ENCODE peak calls at places on chromosomes 11 and 22, in nine cellular contexts. One of them, this sample, is unnamed.

GRCh38 chr22:26124991-26125725 is 44.1 kb upstream of the SEZ6L start:
- DNase-seq in NCI-H1092 treated with DMSO at 0.1 percent for 48 hours: no peak
- DNase-seq in LHCN-M2: no peak
- DNase-seq in NCI-H146: peak
- DNase-seq in nucleus accumbens: no peak
- DNase-seq in lower leg skin: no peak
- DNase-seq in dermis blood vessel endothelial cell: no peak
- DNase-seq in foreskin fibroblast: no peak
- DNase-seq in stimulated activated CD4-positive, alpha-beta T cell treated with anti-CD3 and anti-CD28 coated beads, Interleukin-4, amount 100 ng/mL, for 4 hours: no peak
- DNase-seq in this sample: no peak

GRCh38 chr22:34696557-34696956 is 369.4 kb upstream of the ISX start:
- DNase-seq in NCI-H1092 treated with DMSO at 0.1 percent for 48 hours: no peak
- DNase-seq in lower leg skin: no peak
- DNase-seq in LHCN-M2: no peak
- DNase-seq in foreskin fibroblast: no peak
- DNase-seq in stimulated activated CD4-positive, alpha-beta T cell treated with anti-CD3 and anti-CD28 coated beads, Interleukin-4, amount 100 ng/mL, for 4 hours: no peak
- DNase-seq in NCI-H146: no peak
- DNase-seq in dermis blood vessel endothelial cell: no peak
- DNase-seq in nucleus accumbens: no peak
- DNase-seq in this sample: no peak

GRCh38 chr11:8201524-8202365 is 32.9 kb upstream of the RIC3 start:
- DNase-seq in dermis blood vessel endothelial cell: no peak
- DNase-seq in foreskin fibroblast: no peak
- DNase-seq in lower leg skin: no peak
- DNase-seq in LHCN-M2: no peak
- DNase-seq in nucleus accumbens: no peak
- DNase-seq in NCI-H1092 treated with DMSO at 0.1 percent for 48 hours: peak
- DNase-seq in stimulated activated CD4-positive, alpha-beta T cell treated with anti-CD3 and anti-CD28 coated beads, Interleukin-4, amount 100 ng/mL, for 4 hours: no peak
- DNase-seq in NCI-H146: no peak
- DNase-seq in this sample: no peak

GRCh38 chr11:123532131-123532530 is 102.1 kb downstream of the GRAMD1B start:
- DNase-seq in LHCN-M2: peak
- DNase-seq in foreskin fibroblast: no peak
- DNase-seq in NCI-H1092 treated with DMSO at 0.1 percent for 48 hours: no peak
- DNase-seq in nucleus accumbens: no peak
- DNase-seq in stimulated activated CD4-positive, alpha-beta T cell treated with anti-CD3 and anti-CD28 coated beads, Interleukin-4, amount 100 ng/mL, for 4 hours: no peak
- DNase-seq in dermis blood vessel endothelial cell: no peak
- DNase-seq in NCI-H146: no peak
- DNase-seq in lower leg skin: no peak
- DNase-seq in this sample: no peak

GRCh38 chr22:24810043-24810749 is 4.2 kb downstream of the SGSM1 start:
- DNase-seq in dermis blood vessel endothelial cell: peak
- DNase-seq in nucleus accumbens: peak
- DNase-seq in stimulated activated CD4-positive, alpha-beta T cell treated with anti-CD3 and anti-CD28 coated beads, Interleukin-4, amount 100 ng/mL, for 4 hours: no peak
- DNase-seq in LHCN-M2: peak
- DNase-seq in NCI-H1092 treated with DMSO at 0.1 percent for 48 hours: peak
- DNase-seq in lower leg skin: no peak
- DNase-seq in foreskin fibroblast: no peak
- DNase-seq in NCI-H146: peak
- DNase-seq in this sample: no peak

GRCh38 chr22:35752833-35753189 is 35.1 kb downstream of the APOL5 start:
- DNase-seq in nucleus accumbens: no peak
- DNase-seq in dermis blood vessel endothelial cell: no peak
- DNase-seq in NCI-H1092 treated with DMSO at 0.1 percent for 48 hours: no peak
- DNase-seq in stimulated activated CD4-positive, alpha-beta T cell treated with anti-CD3 and anti-CD28 coated beads, Interleukin-4, amount 100 ng/mL, for 4 hours: no peak
- DNase-seq in foreskin fibroblast: no peak
- DNase-seq in lower leg skin: no peak
- DNase-seq in LHCN-M2: no peak
- DNase-seq in NCI-H146: no peak
- DNase-seq in this sample: no peak

GRCh38 chr11:79013509-79013908 is 427.3 kb downstream of the TENM4 start:
- DNase-seq in stimulated activated CD4-positive, alpha-beta T cell treated with anti-CD3 and anti-CD28 coated beads, Interleukin-4, amount 100 ng/mL, for 4 hours: no peak
- DNase-seq in LHCN-M2: no peak
- DNase-seq in NCI-H1092 treated with DMSO at 0.1 percent for 48 hours: no peak
- DNase-seq in dermis blood vessel endothelial cell: no peak
- DNase-seq in NCI-H146: no peak
- DNase-seq in nucleus accumbens: no peak
- DNase-seq in foreskin fibroblast: peak
- DNase-seq in lower leg skin: no peak
- DNase-seq in this sample: no peak

GRCh38 chr11:61123775-61124571 is 21.7 kb downstream of the CD5 start:
- DNase-seq in NCI-H1092 treated with DMSO at 0.1 percent for 48 hours: no peak
- DNase-seq in nucleus accumbens: no peak
- DNase-seq in foreskin fibroblast: no peak
- DNase-seq in stimulated activated CD4-positive, alpha-beta T cell treated with anti-CD3 and anti-CD28 coated beads, Interleukin-4, amount 100 ng/mL, for 4 hours: no peak
- DNase-seq in lower leg skin: no peak
- DNase-seq in NCI-H146: no peak
- DNase-seq in LHCN-M2: no peak
- DNase-seq in dermis blood vessel endothelial cell: no peak
- DNase-seq in this sample: no peak

GRCh38 chr22:29704528-29705285 is 15.1 kb upstream of the CABP7 start:
- DNase-seq in foreskin fibroblast: no peak
- DNase-seq in dermis blood vessel endothelial cell: no peak
- DNase-seq in NCI-H1092 treated with DMSO at 0.1 percent for 48 hours: peak
- DNase-seq in NCI-H146: peak
- DNase-seq in lower leg skin: no peak
- DNase-seq in nucleus accumbens: peak
- DNase-seq in stimulated activated CD4-positive, alpha-beta T cell treated with anti-CD3 and anti-CD28 coated beads, Interleukin-4, amount 100 ng/mL, for 4 hours: no peak
- DNase-seq in LHCN-M2: peak
- DNase-seq in this sample: no peak

GRCh38 chr11:64865286-64866172 is 12.9 kb downstream of the EHD1 start:
- DNase-seq in foreskin fibroblast: peak
- DNase-seq in NCI-H146: no peak
- DNase-seq in LHCN-M2: peak
- DNase-seq in lower leg skin: no peak
- DNase-seq in dermis blood vessel endothelial cell: no peak
- DNase-seq in nucleus accumbens: no peak
- DNase-seq in NCI-H1092 treated with DMSO at 0.1 percent for 48 hours: no peak
- DNase-seq in stimulated activated CD4-positive, alpha-beta T cell treated with anti-CD3 and anti-CD28 coated beads, Interleukin-4, amount 100 ng/mL, for 4 hours: peak
- DNase-seq in this sample: no peak

GRCh38 chr11:41256060-41256459 is 203.4 kb downstream of the LRRC4C start:
- DNase-seq in LHCN-M2: no peak
- DNase-seq in stimulated activated CD4-positive, alpha-beta T cell treated with anti-CD3 and anti-CD28 coated beads, Interleukin-4, amount 100 ng/mL, for 4 hours: no peak
- DNase-seq in nucleus accumbens: no peak
- DNase-seq in lower leg skin: no peak
- DNase-seq in foreskin fibroblast: no peak
- DNase-seq in NCI-H1092 treated with DMSO at 0.1 percent for 48 hours: no peak
- DNase-seq in dermis blood vessel endothelial cell: no peak
- DNase-seq in NCI-H146: peak
- DNase-seq in this sample: no peak

GRCh38 chr11:119332111-119332765 is 2.1 kb upstream of the RNF26 start:
- DNase-seq in stimulated activated CD4-positive, alpha-beta T cell treated with anti-CD3 and anti-CD28 coated beads, Interleukin-4, amount 100 ng/mL, for 4 hours: no peak
- DNase-seq in LHCN-M2: no peak
- DNase-seq in nucleus accumbens: no peak
- DNase-seq in NCI-H1092 treated with DMSO at 0.1 percent for 48 hours: no peak
- DNase-seq in dermis blood vessel endothelial cell: no peak
- DNase-seq in NCI-H146: no peak
- DNase-seq in foreskin fibroblast: no peak
- DNase-seq in lower leg skin: no peak
- DNase-seq in this sample: no peak

GRCh38 chr22:50276143-50276542 is 6.0 kb upstream of the MAPK11 start:
- DNase-seq in foreskin fibroblast: no peak
- DNase-seq in LHCN-M2: peak
- DNase-seq in dermis blood vessel endothelial cell: peak
- DNase-seq in nucleus accumbens: peak
- DNase-seq in NCI-H146: no peak
- DNase-seq in lower leg skin: no peak
- DNase-seq in stimulated activated CD4-positive, alpha-beta T cell treated with anti-CD3 and anti-CD28 coated beads, Interleukin-4, amount 100 ng/mL, for 4 hours: peak
- DNase-seq in NCI-H1092 treated with DMSO at 0.1 percent for 48 hours: no peak
- DNase-seq in this sample: peak

GRCh38 chr11:70159612-70160570 is 43.2 kb upstream of the FADD start:
- DNase-seq in dermis blood vessel endothelial cell: peak
- DNase-seq in NCI-H1092 treated with DMSO at 0.1 percent for 48 hours: no peak
- DNase-seq in NCI-H146: no peak
- DNase-seq in stimulated activated CD4-positive, alpha-beta T cell treated with anti-CD3 and anti-CD28 coated beads, Interleukin-4, amount 100 ng/mL, for 4 hours: no peak
- DNase-seq in nucleus accumbens: no peak
- DNase-seq in lower leg skin: peak
- DNase-seq in foreskin fibroblast: peak
- DNase-seq in LHCN-M2: peak
- DNase-seq in this sample: no peak

GRCh38 chr22:19875531-19876313 is 21.0 kb upstream of the GNB1L start:
- DNase-seq in LHCN-M2: no peak
- DNase-seq in lower leg skin: no peak
- DNase-seq in foreskin fibroblast: no peak
- DNase-seq in dermis blood vessel endothelial cell: no peak
- DNase-seq in NCI-H1092 treated with DMSO at 0.1 percent for 48 hours: no peak
- DNase-seq in stimulated activated CD4-positive, alpha-beta T cell treated with anti-CD3 and anti-CD28 coated beads, Interleukin-4, amount 100 ng/mL, for 4 hours: no peak
- DNase-seq in nucleus accumbens: no peak
- DNase-seq in NCI-H146: no peak
- DNase-seq in this sample: no peak

GRCh38 chr11:67160872-67161783 is 42.1 kb downstream of the KDM2A start:
- DNase-seq in foreskin fibroblast: no peak
- DNase-seq in LHCN-M2: peak
- DNase-seq in NCI-H1092 treated with DMSO at 0.1 percent for 48 hours: no peak
- DNase-seq in dermis blood vessel endothelial cell: no peak
- DNase-seq in NCI-H146: no peak
- DNase-seq in stimulated activated CD4-positive, alpha-beta T cell treated with anti-CD3 and anti-CD28 coated beads, Interleukin-4, amount 100 ng/mL, for 4 hours: no peak
- DNase-seq in nucleus accumbens: no peak
- DNase-seq in lower leg skin: no peak
- DNase-seq in this sample: no peak

This sample was measured in CD8-positive, alpha-beta T cell.